ENCODE peak calls at places on chromosomes 4 and X, in ten cellular contexts. K is Karpas-422, U is gastrocnemius medialis, G is stomach, R is psoas muscle, E is DND-41, J is left lung, W is iPS DF 6.9, O is pancreas, Y is fibroblast of lung. N is an unnamed sample. For H3K9me3 and H3K36me3, the result is how much of the 10 kb centered on the place peaks cover.

GRCh38 chrX:154401918-154402621 is 3.9 kb downstream of the RPL10 start:
- DNase-seq in Y (no peak), R (no peak), E (no peak), W (no peak), O (peak), U (no peak), K (peak), G (no peak), J (no peak), N (no peak)

GRCh38 chr4:16225681-16225995 is 633 bp downstream of the TAPT1 start:
- DNase-seq in R (no peak), Y (peak), U (no peak), O (no peak), G (no peak), E (no peak), J (no peak), W (no peak), K (no peak), N (no peak)

GRCh38 chr4:71184195-71184781 is 154.5 kb upstream of the SLC4A4 start:
- DNase-seq in E (peak), R (no peak), U (no peak), G (peak), Y (peak), W (no peak), J (peak), O (peak), K (peak), N (no peak)

GRCh38 chr4:166498541-166498940 is 625.5 kb downstream of the TLL1 start:
- DNase-seq in R (no peak), G (no peak), U (no peak), O (no peak), W (no peak), E (no peak), Y (peak), K (no peak), J (no peak), N (no peak)

GRCh38 chrX:121307441-121307840 is 260.0 kb downstream of the GLUD2 start:
- DNase-seq in K (no peak), J (no peak), W (no peak), E (no peak), R (no peak), U (no peak), G (no peak), O (no peak), Y (no peak), N (no peak)

GRCh38 chr4:76590847-76591281 is 155.8 kb downstream of the SHROOM3 start:
- DNase-seq in K (no peak), E (no peak), G (no peak), U (no peak), O (no peak), Y (no peak), R (no peak), W (no peak), J (no peak), N (no peak)

GRCh38 chrX:137479394-137479793 is 86.5 kb upstream of the ZIC3 start:
- DNase-seq in J (no peak), O (no peak), G (no peak), W (no peak), Y (no peak), R (no peak), K (no peak), E (no peak), U (no peak), N (no peak)

GRCh38 chr4:40247350-40247749 is 50.5 kb downstream of the RHOH start:
- DNase-seq in O (no peak), Y (no peak), R (no peak), W (no peak), U (no peak), G (no peak), J (no peak), E (peak), K (no peak), N (peak)

GRCh38 chr4:75561789-75562188 is 5.9 kb downstream of the ODAPH start:
- DNase-seq in R (no peak), U (no peak), W (peak), Y (no peak), K (no peak), E (no peak), G (no peak), J (no peak), O (no peak), N (no peak)

GRCh38 chr4:151688003-151688784 is 72.6 kb downstream of the GATB start:
- DNase-seq in U (no peak), G (no peak), E (no peak), Y (no peak), J (no peak), W (no peak), R (no peak), K (no peak), O (no peak), N (no peak)

GRCh38 chr4:79281577-79282359 is 44.1 kb downstream of the NAA11 start:
- DNase-seq in O (no peak), K (no peak), Y (no peak), J (no peak), U (no peak), E (no peak), R (no peak), W (peak), G (no peak), N (no peak)

GRCh38 chr4:56704074-56704473 is 23.0 kb upstream of the HOPX start:
- DNase-seq in E (no peak), G (no peak), W (no peak), Y (no peak), J (no peak), R (no peak), O (no peak), K (no peak), U (no peak), N (no peak)

GRCh38 chrX:100994352-100995281 is 25.1 kb downstream of the ARL13A start:
- DNase-seq in G (no peak), J (no peak), O (no peak), E (no peak), R (no peak), W (no peak), U (no peak), K (no peak), Y (peak), N (no peak)

GRCh38 chr4:164136181-164136616 is 617.7 kb upstream of the SMIM31 start:
- DNase-seq in O (no peak), R (no peak), E (no peak), K (no peak), Y (peak), G (no peak), J (no peak), U (no peak), W (no peak), N (no peak)

GRCh38 chrX:50648151-50648550 is 165.8 kb downstream of the SHROOM4 start:
- DNase-seq in O (no peak), G (no peak), K (no peak), J (no peak), E (no peak), R (no peak), W (no peak), Y (no peak), U (no peak), N (no peak)

GRCh38 chrX:94871640-94872039 is 1197.6 kb downstream of the FAM133A start:
- DNase-seq in G (no peak), J (no peak), W (no peak), R (no peak), O (no peak), U (no peak), E (no peak), K (no peak), Y (no peak), N (no peak)

GRCh38 chr4:186298034-186298647 is 32.2 kb downstream of the F11 start:
- DNase-seq in K (no peak), U (no peak), G (no peak), Y (no peak), R (no peak), O (no peak), W (no peak), J (no peak), E (no peak), N (no peak)

GRCh38 chr4:69799337-69799736 is 38.9 kb upstream of the SULT1B1 start:
- DNase-seq in U (no peak), G (no peak), W (no peak), E (no peak), Y (no peak), O (no peak), J (no peak), K (no peak), R (no peak), N (no peak)

GRCh38 chrX:6909396-6909795 is 238.1 kb upstream of the STS start:
- DNase-seq in E (peak), R (no peak), W (no peak), U (no peak), O (no peak), K (no peak), G (no peak), J (no peak), Y (no peak), N (no peak)

GRCh38 chrX:33045245-33045644 is 166.1 kb downstream of the DMD start:
- DNase-seq in Y (no peak), W (no peak), K (no peak), E (no peak), R (no peak), J (no peak), U (no peak), O (no peak), G (no peak), N (no peak)

GRCh38 chr4:169968999-169969398 is 57.2 kb downstream of the MFAP3L start:
- DNase-seq in K (no peak), W (no peak), G (no peak), E (no peak), O (no peak), J (no peak), R (no peak), Y (no peak), U (no peak), N (no peak)

GRCh38 chrX:55919367-55920221 is 202.0 kb downstream of the RRAGB start:
- DNase-seq in G (no peak), U (no peak), Y (no peak), K (peak), R (no peak), E (no peak), O (no peak), W (no peak), J (no peak), N (no peak)

GRCh38 chr4:113397114-113397701 is 347.8 kb downstream of the ANK2 start:
- DNase-seq in W (no peak), O (no peak), E (no peak), K (peak), Y (peak), R (no peak), G (no peak), J (no peak), U (no peak), N (no peak)

GRCh38 chrX:119784747-119785446 is 6.5 kb downstream of the RPL39 start:
- DNase-seq in W (no peak), U (no peak), G (peak), E (peak), K (peak), R (no peak), O (no peak), Y (peak), J (no peak), N (peak)

GRCh38 chr4:73944061-73944875 is 37.6 kb downstream of the PF4 start:
- DNase-seq in Y (peak), K (no peak), G (peak), R (peak), U (no peak), J (peak), O (peak), W (no peak), E (no peak), N (no peak)

GRCh38 chr4:146175541-146176453 is at the start of gene LSM6:
- DNase-seq in E (peak), U (peak), G (peak), K (peak), R (peak), O (peak), J (peak), Y (peak), W (peak), N (peak)

GRCh38 chrX:97306771-97307470 is 423.2 kb downstream of the RPA4 start:
- DNase-seq in R (no peak), J (no peak), Y (no peak), W (no peak), K (no peak), U (no peak), G (no peak), O (no peak), E (no peak), N (no peak)

GRCh38 chrX:97309717-97310116 is 426.0 kb downstream of the RPA4 start:
- DNase-seq in W (no peak), K (no peak), J (no peak), E (no peak), G (no peak), O (no peak), R (no peak), Y (no peak), U (no peak), N (no peak)

GRCh38 chrX:97311066-97311778 is 427.5 kb downstream of the RPA4 start:
- DNase-seq in J (no peak), W (no peak), O (no peak), K (no peak), R (no peak), U (no peak), Y (no peak), E (no peak), G (no peak), N (no peak)

GRCh38 chrX:97308161-97308560 is 424.5 kb downstream of the RPA4 start:
- DNase-seq in J (no peak), G (no peak), O (no peak), Y (peak), K (no peak), R (no peak), E (no peak), U (no peak), W (no peak), N (no peak)

GRCh38 chrX:97310373-97310772 is 426.7 kb downstream of the RPA4 start:
- DNase-seq in K (no peak), R (no peak), G (no peak), E (no peak), U (no peak), O (no peak), J (no peak), Y (no peak), W (peak), N (no peak)
- H3K4me3 ChIP-seq in K (no peak), R (no peak), G (no peak), E (no peak), U (no peak), O (no peak), J (no peak), Y (no peak), W (peak), N (no peak)

DNA sequence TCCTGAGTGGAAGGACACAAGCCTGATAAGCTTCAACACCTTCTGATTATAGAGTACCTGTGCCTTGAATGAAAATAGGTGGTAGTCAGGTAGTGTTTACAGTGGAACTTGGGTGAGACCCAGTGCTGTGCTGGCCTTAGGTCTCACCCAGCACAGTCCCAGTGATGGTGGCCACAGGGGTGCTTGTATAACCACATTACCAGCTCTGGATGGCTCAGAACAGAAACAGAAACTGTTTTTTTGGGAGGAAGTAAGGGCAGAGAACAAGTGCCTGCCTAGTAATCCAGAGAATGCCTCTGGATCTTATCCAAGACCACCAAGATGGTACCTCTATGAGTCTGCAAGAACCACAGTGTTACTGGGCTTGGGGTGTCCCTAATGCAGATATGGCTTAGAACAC is 171.5 kb upstream of the DIPK2B start:
- DNase-seq in J (no peak), W (no peak), U (no peak), E (no peak), O (no peak), Y (no peak), K (no peak), G (no peak), R (no peak), N (no peak)
- H3K9me3 ChIP-seq in J (under half), W (under half), U (under half), E (under half), O (under half), Y (under half), K (under half), G (under half), R (under half), N (under half)

DNA sequence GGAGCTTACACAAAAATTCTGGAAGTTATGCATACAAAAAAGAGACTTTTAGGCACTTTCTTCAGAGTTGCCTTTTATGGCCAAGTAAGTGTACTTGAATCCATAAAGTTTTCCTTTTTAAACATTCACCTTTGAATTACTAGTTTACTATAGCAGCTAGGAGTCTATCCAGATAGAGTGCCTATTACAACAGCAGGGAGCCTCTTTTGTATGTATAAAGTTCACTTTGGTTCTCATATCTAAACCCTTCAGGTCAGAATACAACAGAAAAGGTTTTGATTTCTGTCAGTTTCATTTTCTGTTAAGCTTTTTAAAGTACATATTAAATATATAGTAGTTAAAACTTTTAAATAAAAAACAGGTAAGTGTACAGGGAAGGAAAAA is 51.4 kb upstream of the IL13RA1 start:
- DNase-seq in U (no peak), K (no peak), J (no peak), Y (no peak), O (no peak), E (no peak), R (no peak), G (no peak), W (no peak), N (no peak)
- H3K36me3 ChIP-seq in U (under half), K (under half), J (under half), Y (under half), O (under half), E (under half), R (under half), G (under half), W (under half), N (under half)

GRCh38 chrX:110315541-110315940 is 2.3 kb downstream of the AMMECR1 start:
- DNase-seq in Y (no peak), G (no peak), K (no peak), W (no peak), E (no peak), J (no peak), O (no peak), R (no peak), U (no peak), N (no peak)

GRCh38 chrX:110310000-110310790 is 7.7 kb downstream of the AMMECR1 start:
- DNase-seq in E (no peak), U (no peak), Y (no peak), R (no peak), O (no peak), K (no peak), W (no peak), G (no peak), J (no peak), N (no peak)

GRCh38 chrX:110311437-110312230 is 6.3 kb downstream of the AMMECR1 start:
- DNase-seq in W (no peak), K (no peak), Y (no peak), E (no peak), U (no peak), R (no peak), O (no peak), G (no peak), J (no peak), N (no peak)

GRCh38 chrX:110316351-110317078 is 1.4 kb downstream of the AMMECR1 start:
- DNase-seq in O (no peak), J (no peak), E (peak), U (no peak), G (no peak), Y (no peak), R (no peak), W (no peak), K (no peak), N (no peak)

GRCh38 chrX:110310896-110311295 is 7.0 kb downstream of the AMMECR1 start:
- DNase-seq in E (no peak), J (no peak), O (no peak), Y (peak), K (no peak), R (no peak), W (no peak), U (no peak), G (no peak), N (no peak)
- H3K4me3 ChIP-seq in E (no peak), J (no peak), O (no peak), Y (no peak), K (no peak), R (no peak), W (no peak), U (no peak), G (no peak), N (no peak)

DNA sequence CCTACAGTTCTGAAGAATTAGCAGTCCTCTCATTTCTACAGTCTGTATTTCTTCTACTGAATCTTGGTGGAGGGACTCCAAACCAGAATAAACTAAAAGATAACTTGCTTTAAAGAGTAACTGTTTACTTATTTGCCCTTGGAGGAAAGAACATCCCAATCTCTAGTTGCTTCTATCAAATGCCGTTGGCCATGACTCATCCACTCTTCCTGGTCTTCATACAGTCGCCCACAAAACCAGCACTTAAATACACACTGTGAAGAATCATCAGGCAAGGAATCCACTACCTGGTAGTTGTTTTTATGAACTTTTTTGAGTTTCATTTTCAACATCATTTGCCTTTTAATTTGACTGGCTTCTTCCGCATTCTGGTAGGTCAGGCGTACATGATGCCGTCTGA is 14.2 kb downstream of the ZNF518B start:
- DNase-seq in R (no peak), E (no peak), J (no peak), Y (no peak), U (no peak), K (no peak), G (no peak), O (no peak), W (no peak), N (no peak)
- H3K9me3 ChIP-seq in R (under half), E (under half), J (half or more), Y (under half), U (under half), K (under half), G (under half), O (under half), W (under half), N (under half)

DNA sequence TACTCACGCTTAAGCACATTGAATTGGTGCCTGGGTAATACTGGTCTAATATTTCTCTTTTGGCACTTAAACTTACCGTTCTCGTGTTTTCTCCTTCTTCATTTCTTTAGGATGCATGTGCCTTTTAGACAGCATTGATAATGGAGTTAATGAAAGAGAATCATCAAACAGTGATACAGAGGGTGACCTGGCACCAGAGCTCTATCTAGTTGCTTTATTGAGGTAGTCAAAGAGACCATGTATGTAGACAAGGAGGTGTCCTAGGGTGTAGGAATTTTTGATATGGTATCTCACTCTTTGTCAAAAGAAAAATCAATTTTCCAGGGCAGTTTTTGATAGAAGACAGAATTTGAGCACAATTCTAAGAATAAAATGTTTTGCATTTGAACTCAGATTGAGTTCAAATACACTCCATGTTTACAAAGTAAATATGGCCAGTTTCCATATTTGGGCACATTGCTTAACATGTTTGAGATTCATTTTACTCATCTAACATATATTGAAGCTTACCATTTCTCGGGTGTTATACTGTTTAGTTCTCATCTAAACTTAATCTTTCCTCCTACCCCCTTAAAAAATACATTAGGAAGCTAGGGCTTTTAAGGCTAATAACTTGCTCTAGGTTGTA is 92.0 kb downstream of the WWC2 start:
- DNase-seq in R (no peak), G (no peak), W (no peak), Y (no peak), K (no peak), U (no peak), O (no peak), J (no peak), E (no peak), N (no peak)
- H3K36me3 ChIP-seq in R (under half), G (under half), W (under half), Y (under half), K (under half), U (under half), O (under half), J (under half), E (under half), N (under half)